ENCODE peak calls at places on chromosomes 1 and 21, in five cellular contexts. X, Z, E, B and U are unnamed samples.

GRCh38 chr1:159900086-159900680 is at the start of gene CFAP45:
- DNase-seq in X (no peak), Z (no peak), E (no peak), B (no peak), U (no peak)

GRCh38 chr1:81799939-81800740 is 594 bp upstream of the ADGRL2 start:
- DNase-seq in X (peak), Z (no peak), E (no peak), B (no peak), U (no peak)

GRCh38 chr1:207362962-207363858 is 41.7 kb downstream of the CD55 start:
- DNase-seq in X (no peak), Z (no peak), E (no peak), B (no peak), U (no peak)

GRCh38 chr1:16101618-16102017 is 28.2 kb upstream of the FAM131C start:
- DNase-seq in X (no peak), Z (no peak), E (no peak), B (no peak), U (no peak)

GRCh38 chr1:42240964-42241755 is 76.6 kb upstream of the GUCA2A start:
- DNase-seq in X (peak), Z (no peak), E (no peak), B (no peak), U (no peak)

GRCh38 chr1:19483261-19483660 is 2.1 kb downstream of the CAPZB start:
- DNase-seq in X (no peak), Z (no peak), E (no peak), B (no peak), U (no peak)

GRCh38 chr1:31762726-31763670 is 1.1 kb downstream of the ADGRB2 start:
- DNase-seq in X (no peak), Z (peak), E (no peak), B (peak), U (peak)

GRCh38 chr1:198530964-198531363 is 9.5 kb downstream of the ATP6V1G3 start:
- DNase-seq in X (no peak), Z (no peak), E (no peak), B (no peak), U (no peak)

GRCh38 chr1:1058921-1059493 is 15.1 kb downstream of the RNF223 start:
- DNase-seq in X (no peak), Z (no peak), E (no peak), B (no peak), U (no peak)

GRCh38 chr1:18949689-18950414 is 6.6 kb downstream of the IFFO2 start:
- DNase-seq in X (no peak), Z (no peak), E (no peak), B (no peak), U (no peak)

GRCh38 chr21:39885119-39885848 is 18.0 kb downstream of the PCP4 start:
- DNase-seq in X (no peak), Z (no peak), E (no peak), B (no peak), U (no peak)

GRCh38 chr1:192474080-192474683 is 101.4 kb upstream of the RGS1 start:
- DNase-seq in X (no peak), Z (no peak), E (no peak), B (peak), U (no peak)

GRCh38 chr21:45029298-45029967 is 44.9 kb upstream of the ADARB1 start:
- DNase-seq in X (no peak), Z (no peak), E (no peak), B (no peak), U (no peak)

GRCh38 chr1:179141592-179142244 is 59.8 kb downstream of the TOR3A start:
- DNase-seq in X (peak), Z (no peak), E (no peak), B (no peak), U (peak)

GRCh38 chr1:206912445-206913095 is 9.2 kb downstream of the FCMR start:
- DNase-seq in X (no peak), Z (peak), E (no peak), B (peak), U (peak)

GRCh38 chr1:165896277-165896676 is 68.9 kb downstream of the UCK2 start:
- DNase-seq in X (peak), Z (no peak), E (no peak), B (no peak), U (no peak)

GRCh38 chr1:182794802-182795201 is 5.2 kb downstream of the NPL start:
- DNase-seq in X (no peak), Z (no peak), E (no peak), B (no peak), U (no peak)